ENCODE peak calls at places on chromosomes 2 and 18, in eight cellular contexts. E is WTC11, Z is omental fat pad, B is astrocyte of the spinal cord, A is pancreas, Y is lung, U is bronchial epithelial cell, H is HCT116. C is an unnamed sample.

GRCh38 chr2:219537657-219538487 is 5.7 kb downstream of the CHPF start:
- DNase-seq in E (peak), Z (no peak), B (no peak), A (no peak), Y (no peak), U (no peak), H (no peak), C (peak)

GRCh38 chr2:171598713-171599319 is 76.5 kb downstream of the CYBRD1 start:
- DNase-seq in E (peak), Z (no peak), B (peak), A (no peak), Y (peak), U (peak), H (peak), C (peak)

GRCh38 chr2:182048621-182049020 is 63.0 kb downstream of the PPP1R1C start:
- DNase-seq in E (no peak), Z (no peak), B (no peak), A (no peak), Y (no peak), U (no peak), H (no peak), C (no peak)

GRCh38 chr2:10267036-10267435 is 35.7 kb upstream of the HPCAL1 start:
- DNase-seq in E (peak), Z (peak), B (no peak), A (no peak), Y (no peak), U (no peak), H (no peak), C (no peak)

GRCh38 chr2:142980246-142981068 is 103.0 kb downstream of the KYNU start:
- DNase-seq in E (no peak), Z (no peak), B (peak), A (no peak), Y (no peak), U (peak), H (peak), C (peak)

GRCh38 chr2:12847694-12848093 is 131.0 kb downstream of the TRIB2 start:
- DNase-seq in E (no peak), Z (no peak), B (no peak), A (no peak), Y (no peak), U (no peak), H (no peak), C (no peak)

GRCh38 chr18:48802543-48803428 is 148.0 kb downstream of the SMAD7 start:
- DNase-seq in E (peak), Z (peak), B (no peak), A (no peak), Y (no peak), U (no peak), H (no peak), C (no peak)

GRCh38 chr2:69939722-69940121 is 21.7 kb downstream of the ASPRV1 start:
- DNase-seq in E (no peak), Z (no peak), B (no peak), A (no peak), Y (no peak), U (no peak), H (no peak), C (no peak)

GRCh38 chr2:71291398-71291797 is 40.2 kb upstream of the ZNF638 start:
- DNase-seq in E (no peak), Z (no peak), B (no peak), A (no peak), Y (no peak), U (no peak), H (no peak), C (no peak)

GRCh38 chr2:2862386-2862785 is 515.2 kb downstream of the EIPR1 start:
- DNase-seq in E (no peak), Z (no peak), B (no peak), A (no peak), Y (no peak), U (no peak), H (no peak), C (no peak)

GRCh38 chr18:3595282-3596273 is 145.6 kb downstream of the TGIF1 start:
- DNase-seq in E (no peak), Z (no peak), B (peak), A (no peak), Y (no peak), U (peak), H (no peak), C (peak)

GRCh38 chr2:72548081-72548764 is 277.6 kb downstream of the EXOC6B start:
- DNase-seq in E (no peak), Z (no peak), B (no peak), A (no peak), Y (no peak), U (no peak), H (no peak), C (no peak)

GRCh38 chr2:66440692-66441091 is 5.8 kb downstream of the MEIS1 start:
- DNase-seq in E (no peak), Z (no peak), B (peak), A (peak), Y (no peak), U (no peak), H (no peak), C (no peak)

GRCh38 chr18:36496022-36496421 is 198.5 kb downstream of the FHOD3 start:
- DNase-seq in E (no peak), Z (no peak), B (no peak), A (no peak), Y (no peak), U (no peak), H (no peak), C (no peak)

GRCh38 chr2:20514596-20515269 is 67.9 kb downstream of the RHOB start:
- DNase-seq in E (no peak), Z (no peak), B (peak), A (no peak), Y (no peak), U (peak), H (peak), C (peak)

GRCh38 chr2:9524291-9524690 is 31.3 kb downstream of the ADAM17 start:
- DNase-seq in E (no peak), Z (no peak), B (no peak), A (no peak), Y (no peak), U (no peak), H (no peak), C (no peak)

GRCh38 chr2:215784371-215784783 is 229.0 kb downstream of the MREG start:
- DNase-seq in E (no peak), Z (no peak), B (peak), A (no peak), Y (no peak), U (no peak), H (no peak), C (no peak)

GRCh38 chr18:10120622-10121021 is 206.8 kb downstream of the VAPA start:
- DNase-seq in E (no peak), Z (no peak), B (no peak), A (no peak), Y (no peak), U (no peak), H (no peak), C (no peak)

GRCh38 chr2:234147335-234147861 is 96.9 kb downstream of the SPP2 start:
- DNase-seq in E (no peak), Z (no peak), B (no peak), A (no peak), Y (no peak), U (no peak), H (peak), C (no peak)

GRCh38 chr18:7637269-7637668 is 70.2 kb downstream of the PTPRM start:
- DNase-seq in E (no peak), Z (no peak), B (no peak), A (no peak), Y (no peak), U (peak), H (no peak), C (no peak)

GRCh38 chr2:15993232-15993610 is 52.9 kb downstream of the MYCN start:
- DNase-seq in E (no peak), Z (no peak), B (no peak), A (no peak), Y (no peak), U (no peak), H (no peak), C (no peak)

GRCh38 chr2:120863661-120864320 is 128.1 kb downstream of the GLI2 start:
- DNase-seq in E (no peak), Z (no peak), B (peak), A (no peak), Y (no peak), U (peak), H (peak), C (peak)

GRCh38 chr2:147288131-147288530 is 556.7 kb upstream of the ACVR2A start:
- DNase-seq in E (no peak), Z (no peak), B (no peak), A (no peak), Y (no peak), U (no peak), H (no peak), C (no peak)

GRCh38 chr2:212088353-212088752 is 450.2 kb downstream of the ERBB4 start:
- DNase-seq in E (no peak), Z (no peak), B (no peak), A (no peak), Y (no peak), U (no peak), H (no peak), C (no peak)

GRCh38 chr2:229980440-229981184 is 58.3 kb downstream of the FBXO36 start:
- DNase-seq in E (peak), Z (peak), B (peak), A (peak), Y (peak), U (peak), H (no peak), C (peak)

GRCh38 chr2:122338000-122338399 is 582.5 kb downstream of the TSN start:
- DNase-seq in E (no peak), Z (no peak), B (no peak), A (no peak), Y (no peak), U (no peak), H (no peak), C (no peak)

GRCh38 chr2:41916177-41916576 is 131.6 kb upstream of the PKDCC start:
- DNase-seq in E (no peak), Z (no peak), B (no peak), A (no peak), Y (no peak), U (no peak), H (no peak), C (no peak)

GRCh38 chr2:159849160-159849813 is 51.3 kb upstream of the CD302 start:
- DNase-seq in E (no peak), Z (no peak), B (no peak), A (no peak), Y (no peak), U (no peak), H (no peak), C (no peak)

GRCh38 chr2:159571540-159572260 is 44.6 kb downstream of the BAZ2B start:
- DNase-seq in E (no peak), Z (no peak), B (no peak), A (no peak), Y (no peak), U (no peak), H (no peak), C (no peak)

GRCh38 chr2:224202466-224202865 is 163.4 kb upstream of the SERPINE2 start:
- DNase-seq in E (no peak), Z (no peak), B (no peak), A (no peak), Y (no peak), U (no peak), H (no peak), C (no peak)

GRCh38 chr18:10526211-10526949 is 553 bp downstream of the NAPG start:
- DNase-seq in E (peak), Z (no peak), B (no peak), A (peak), Y (peak), U (no peak), H (no peak), C (peak)

GRCh38 chr2:187475499-187476248 is 27.6 kb upstream of the CALCRL start:
- DNase-seq in E (no peak), Z (no peak), B (peak), A (no peak), Y (no peak), U (no peak), H (no peak), C (no peak)

GRCh38 chr2:227761734-227762476 is 16.2 kb downstream of the SCYGR8 start:
- DNase-seq in E (no peak), Z (no peak), B (no peak), A (no peak), Y (no peak), U (no peak), H (no peak), C (peak)

GRCh38 chr2:44974064-44974715 is 32.7 kb downstream of the SIX3 start:
- DNase-seq in E (peak), Z (no peak), B (no peak), A (no peak), Y (no peak), U (peak), H (peak), C (peak)

GRCh38 chr18:76754381-76754780 is 68.0 kb upstream of the ZNF236 start:
- DNase-seq in E (no peak), Z (no peak), B (no peak), A (no peak), Y (no peak), U (no peak), H (no peak), C (no peak)

GRCh38 chr2:86201951-86202692 is 2.9 kb downstream of the MRPL35 start:
- DNase-seq in E (no peak), Z (no peak), B (no peak), A (no peak), Y (no peak), U (no peak), H (no peak), C (no peak)

GRCh38 chr2:173238385-173238784 is 116.3 kb upstream of the CDCA7 start:
- DNase-seq in E (no peak), Z (no peak), B (no peak), A (no peak), Y (no peak), U (no peak), H (no peak), C (peak)

GRCh38 chr2:214545881-214546280 is 135.0 kb downstream of the VWC2L start:
- DNase-seq in E (no peak), Z (no peak), B (no peak), A (no peak), Y (no peak), U (peak), H (no peak), C (no peak)

GRCh38 chr2:214543386-214543955 is 132.6 kb downstream of the VWC2L start:
- DNase-seq in E (no peak), Z (no peak), B (peak), A (no peak), Y (no peak), U (peak), H (no peak), C (peak)

GRCh38 chr2:214542251-214542650 is 131.4 kb downstream of the VWC2L start:
- DNase-seq in E (no peak), Z (no peak), B (no peak), A (no peak), Y (no peak), U (no peak), H (no peak), C (no peak)

GRCh38 chr2:214537929-214538328 is 127.1 kb downstream of the VWC2L start:
- DNase-seq in E (no peak), Z (no peak), B (no peak), A (no peak), Y (no peak), U (no peak), H (no peak), C (no peak)

GRCh38 chr2:214542866-214543265 is 132.0 kb downstream of the VWC2L start:
- DNase-seq in E (no peak), Z (no peak), B (peak), A (no peak), Y (no peak), U (peak), H (no peak), C (no peak)
- TF ChIP-seq CTCF in E (no peak), Z (no peak), B (no peak), A (no peak), Y (no peak), U (no peak), H (no peak), C (no peak)

DNA sequence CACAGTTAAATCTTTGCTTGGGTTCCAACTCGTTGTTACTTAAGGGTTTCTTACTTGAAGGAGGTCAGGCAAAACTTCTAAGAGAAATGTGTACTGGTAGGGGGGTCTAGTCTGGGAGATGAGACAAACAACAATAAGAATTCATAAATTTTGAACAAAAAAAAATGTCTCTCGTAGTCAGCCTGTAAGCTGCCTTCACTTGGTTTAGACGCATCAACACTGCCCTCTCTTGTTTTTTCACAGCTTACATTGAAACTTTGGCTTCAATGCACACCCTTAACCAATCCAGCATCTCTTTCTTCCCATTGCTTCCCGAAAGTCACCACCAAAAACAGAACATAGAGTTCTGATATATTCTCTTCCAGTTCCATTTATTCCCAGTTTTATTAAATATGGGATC is 576.4 kb upstream of the PIK3C3 start:
- DNase-seq in E (no peak), Z (no peak), B (peak), A (no peak), Y (no peak), U (peak), H (no peak), C (no peak)
- TF ChIP-seq CTCF in E (no peak), Z (no peak), B (peak), A (no peak), Y (no peak), U (peak), H (no peak), C (no peak)

DNA sequence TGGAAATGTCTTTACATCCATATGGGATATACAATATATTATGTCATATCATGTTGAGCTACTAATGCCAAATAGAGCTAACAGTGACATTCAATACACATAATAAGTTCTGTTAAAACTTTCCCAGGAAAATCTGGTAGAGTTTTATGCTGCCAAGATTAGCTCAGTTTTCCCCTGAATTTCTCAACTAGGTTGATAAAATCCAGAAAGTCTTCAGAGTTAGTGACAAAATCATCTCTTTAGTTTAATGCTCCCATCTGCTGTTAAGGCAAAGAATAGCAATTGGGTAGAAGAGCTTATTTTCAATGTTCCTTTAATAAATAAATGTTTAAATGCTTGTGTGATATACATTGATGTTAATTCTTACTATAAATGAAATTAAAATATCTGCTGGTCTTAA is 10.0 kb downstream of the COL3A1 start:
- DNase-seq in E (no peak), Z (no peak), B (peak), A (no peak), Y (no peak), U (peak), H (no peak), C (no peak)
- TF ChIP-seq CTCF in E (no peak), Z (no peak), B (peak), A (no peak), Y (no peak), U (no peak), H (peak), C (no peak)

DNA sequence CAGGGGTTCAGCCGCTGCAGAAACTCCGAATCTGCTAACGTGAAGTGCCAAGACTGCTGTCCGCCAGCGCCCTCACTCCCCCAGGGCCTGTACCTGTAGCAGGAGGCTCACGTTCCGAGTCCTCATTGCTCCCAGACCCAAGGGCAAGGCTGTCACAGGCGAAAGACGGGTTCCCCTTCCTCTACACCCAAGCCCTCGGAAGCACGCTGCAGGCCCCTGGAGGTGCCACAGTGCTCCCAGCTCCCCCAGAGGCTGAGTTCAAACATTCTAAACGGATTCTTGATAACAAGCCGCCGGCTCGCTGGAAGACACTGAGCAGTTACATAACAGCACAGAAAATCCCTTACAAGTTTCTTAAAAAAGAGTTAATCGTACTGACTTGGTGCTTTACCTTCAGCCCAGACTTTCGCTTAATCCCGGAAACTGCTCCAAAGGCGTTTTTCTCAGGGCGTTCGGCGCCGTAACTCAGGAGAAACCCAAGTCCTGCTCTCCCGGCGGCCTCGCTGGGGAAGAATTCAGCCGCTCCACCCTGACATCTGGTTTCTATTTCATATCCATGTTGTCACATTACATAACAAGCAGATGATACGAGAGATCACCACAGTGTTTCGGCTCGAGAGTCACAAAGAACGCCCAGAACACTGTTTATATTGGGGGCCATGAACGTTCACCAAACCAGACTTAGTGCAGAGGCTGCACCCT is 92.0 kb downstream of the HDAC4 start:
- DNase-seq in E (no peak), Z (no peak), B (peak), A (no peak), Y (no peak), U (no peak), H (no peak), C (no peak)
- TF ChIP-seq CTCF in E (no peak), Z (no peak), B (no peak), A (no peak), Y (no peak), U (no peak), H (no peak), C (no peak)

GRCh38 chr18:51028201-51028805 is 1.7 kb upstream of the SMAD4 start:
- DNase-seq in E (no peak), Z (no peak), B (peak), A (no peak), Y (no peak), U (peak), H (peak), C (peak)
- TF ChIP-seq CTCF in E (no peak), Z (no peak), B (peak), A (no peak), Y (no peak), U (no peak), H (no peak), C (no peak)

DNA sequence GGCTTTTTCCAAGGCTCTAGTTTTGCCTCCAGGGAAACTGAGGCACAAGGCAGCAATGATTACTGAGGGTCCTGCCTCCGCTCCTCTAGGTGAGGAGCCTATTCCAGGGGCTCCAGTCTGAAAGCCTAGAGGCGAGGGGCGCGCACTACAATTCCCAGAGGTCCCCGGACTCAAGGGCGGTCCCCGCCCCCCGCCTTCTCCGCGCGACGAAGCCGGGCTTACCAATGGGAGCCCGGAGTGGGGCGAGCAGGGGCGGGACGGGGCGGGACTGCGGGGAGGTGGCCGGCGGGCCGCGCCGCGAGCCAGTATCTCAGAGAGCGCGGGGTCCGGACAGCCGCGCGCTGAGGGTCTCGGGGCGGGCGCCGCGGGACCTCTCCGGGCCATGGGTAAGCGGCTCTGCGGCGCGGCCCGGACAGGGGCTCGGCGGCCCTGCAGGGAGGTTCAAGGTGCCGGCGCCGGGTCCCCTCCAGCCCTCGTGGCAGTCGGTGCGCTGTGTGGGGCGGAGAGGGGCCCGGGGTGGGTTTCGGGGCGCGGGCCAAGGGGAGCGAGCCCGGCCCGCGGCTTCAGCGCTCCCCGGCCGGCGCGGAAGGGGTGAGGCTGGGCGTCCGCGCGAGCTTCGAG is at the start of gene ARID5A:
- DNase-seq in E (peak), Z (peak), B (peak), A (peak), Y (peak), U (peak), H (peak), C (peak)
- TF ChIP-seq CTCF in E (no peak), Z (no peak), B (peak), A (peak), Y (no peak), U (no peak), H (peak), C (peak)

GRCh38 chr18:24727685-24728084 is 267.2 kb downstream of the HRH4 start:
- DNase-seq in E (peak), Z (no peak), B (no peak), A (no peak), Y (peak), U (no peak), H (no peak), C (no peak)
- TF ChIP-seq CTCF in E (no peak), Z (no peak), B (no peak), A (no peak), Y (no peak), U (no peak), H (no peak), C (peak)